ENCODE peak calls at places on chromosome 10, in four cellular contexts. One of them, this sample, is unnamed.

GRCh38 chr10:14056545-14057332 is 274.0 kb downstream of the FRMD4A start:
- DNase-seq in HFF-Myc: peak
- DNase-seq in stomach: no peak
- DNase-seq in AG09309: peak
- DNase-seq in this sample: peak

GRCh38 chr10:130020651-130021372 is 56.7 kb upstream of the EBF3 start:
- DNase-seq in AG09309: no peak
- DNase-seq in HFF-Myc: no peak
- DNase-seq in stomach: no peak
- DNase-seq in this sample: no peak

GRCh38 chr10:49647985-49648795 is 31.3 kb upstream of the C10orf53 start:
- DNase-seq in AG09309: no peak
- DNase-seq in HFF-Myc: no peak
- DNase-seq in stomach: peak
- DNase-seq in this sample: no peak

GRCh38 chr10:13516176-13516575 is 12.6 kb downstream of the BEND7 start:
- DNase-seq in AG09309: no peak
- DNase-seq in HFF-Myc: no peak
- DNase-seq in stomach: no peak
- DNase-seq in this sample: no peak

GRCh38 chr10:19775286-19775685 is 40.9 kb upstream of the PLXDC2 start:
- DNase-seq in AG09309: no peak
- DNase-seq in HFF-Myc: no peak
- DNase-seq in stomach: no peak
- DNase-seq in this sample: no peak

GRCh38 chr10:21533577-21534475 is at the start of gene MLLT10:
- DNase-seq in stomach: peak
- DNase-seq in HFF-Myc: peak
- DNase-seq in AG09309: peak
- DNase-seq in this sample: no peak

GRCh38 chr10:97567891-97568290 is 4.7 kb upstream of the ANKRD2 start:
- DNase-seq in stomach: no peak
- DNase-seq in AG09309: no peak
- DNase-seq in HFF-Myc: no peak
- DNase-seq in this sample: no peak

GRCh38 chr10:132970641-132971438 is 28.5 kb upstream of the CFAP46 start:
- DNase-seq in AG09309: no peak
- DNase-seq in HFF-Myc: no peak
- DNase-seq in stomach: no peak
- DNase-seq in this sample: no peak

GRCh38 chr10:70913546-70914240 is 25.3 kb upstream of the PCBD1 start:
- DNase-seq in AG09309: no peak
- DNase-seq in stomach: no peak
- DNase-seq in HFF-Myc: no peak
- DNase-seq in this sample: no peak

GRCh38 chr10:63718006-63718405 is 196.8 kb downstream of the REEP3 start:
- DNase-seq in AG09309: no peak
- DNase-seq in HFF-Myc: no peak
- DNase-seq in stomach: no peak
- DNase-seq in this sample: no peak

GRCh38 chr10:76117949-76118348 is 686.5 kb downstream of the LRMDA start:
- DNase-seq in HFF-Myc: no peak
- DNase-seq in AG09309: peak
- DNase-seq in stomach: no peak
- DNase-seq in this sample: peak

GRCh38 chr10:1603181-1603580 is 134.1 kb downstream of the ADARB2 start:
- DNase-seq in stomach: no peak
- DNase-seq in HFF-Myc: no peak
- DNase-seq in AG09309: no peak
- DNase-seq in this sample: no peak

GRCh38 chr10:117262296-117263293 is 21.7 kb downstream of the SLC18A2 start:
- DNase-seq in AG09309: no peak
- DNase-seq in stomach: no peak
- DNase-seq in HFF-Myc: no peak
- DNase-seq in this sample: no peak

GRCh38 chr10:79413196-79413595 is 32.2 kb downstream of the ZCCHC24 start:
- DNase-seq in HFF-Myc: no peak
- DNase-seq in AG09309: no peak
- DNase-seq in stomach: no peak
- DNase-seq in this sample: no peak

GRCh38 chr10:107898392-107898791 is 733.9 kb upstream of the SORCS1 start:
- DNase-seq in AG09309: no peak
- DNase-seq in HFF-Myc: no peak
- DNase-seq in stomach: no peak
- DNase-seq in this sample: no peak

GRCh38 chr10:132142396-132143161 is 44.2 kb upstream of the DPYSL4 start:
- DNase-seq in stomach: peak
- DNase-seq in HFF-Myc: no peak
- DNase-seq in AG09309: no peak
- DNase-seq in this sample: no peak

GRCh38 chr10:75402486-75403143 is 1.1 kb upstream of the ZNF503 start:
- DNase-seq in stomach: peak
- DNase-seq in HFF-Myc: no peak
- DNase-seq in AG09309: no peak
- DNase-seq in this sample: no peak

GRCh38 chr10:30270247-30270646 is 78.8 kb downstream of the MTPAP start:
- DNase-seq in AG09309: no peak
- DNase-seq in stomach: no peak
- DNase-seq in HFF-Myc: no peak
- DNase-seq in this sample: no peak

GRCh38 chr10:46553238-46554049 is 3.0 kb downstream of the GPRIN2 start:
- DNase-seq in AG09309: no peak
- DNase-seq in HFF-Myc: no peak
- DNase-seq in stomach: no peak
- DNase-seq in this sample: no peak

GRCh38 chr10:99859585-99859984 is 77.1 kb downstream of the ABCC2 start:
- DNase-seq in AG09309: no peak
- DNase-seq in stomach: no peak
- DNase-seq in HFF-Myc: no peak
- DNase-seq in this sample: no peak
- TF ChIP-seq CTCF in AG09309: peak
- TF ChIP-seq CTCF in stomach: no peak
- TF ChIP-seq CTCF in HFF-Myc: peak
- TF ChIP-seq CTCF in this sample: peak

DNA sequence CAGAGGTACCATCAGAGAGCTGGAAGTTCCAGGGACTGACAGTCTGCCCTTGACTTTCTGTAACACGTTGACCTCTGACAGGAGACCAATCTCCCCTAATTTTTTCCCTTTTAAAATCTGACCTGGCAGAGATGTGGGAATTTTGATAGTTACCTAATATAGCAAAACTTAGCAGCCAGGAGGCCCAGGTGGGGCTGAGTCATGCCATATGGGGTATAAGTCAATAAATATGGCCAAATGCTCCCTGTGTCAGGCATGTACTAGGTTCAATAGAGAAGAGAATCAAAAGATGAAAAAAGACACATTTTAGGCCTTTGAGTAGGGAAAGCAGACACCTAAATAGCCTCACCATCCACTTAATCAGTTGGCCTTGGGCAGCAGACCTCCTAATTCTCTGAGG is 6.1 kb upstream of the GRK5 start:
- DNase-seq in stomach: no peak
- DNase-seq in AG09309: no peak
- DNase-seq in HFF-Myc: no peak
- DNase-seq in this sample: no peak
- H3K4me3 ChIP-seq in stomach: no peak
- H3K4me3 ChIP-seq in AG09309: no peak
- H3K4me3 ChIP-seq in HFF-Myc: no peak
- H3K4me3 ChIP-seq in this sample: no peak

GRCh38 chr10:23535381-23535780 is 96.5 kb downstream of the OTUD1 start:
- DNase-seq in HFF-Myc: no peak
- DNase-seq in stomach: no peak
- DNase-seq in AG09309: no peak
- DNase-seq in this sample: no peak
- TF ChIP-seq CTCF in HFF-Myc: no peak
- TF ChIP-seq CTCF in stomach: no peak
- TF ChIP-seq CTCF in AG09309: no peak
- TF ChIP-seq CTCF in this sample: no peak

GRCh38 chr10:26621889-26622681 is 75.4 kb upstream of the PDSS1 start:
- DNase-seq in AG09309: no peak
- DNase-seq in HFF-Myc: no peak
- DNase-seq in stomach: peak
- DNase-seq in this sample: no peak
- H3K4me3 ChIP-seq in AG09309: peak
- H3K4me3 ChIP-seq in HFF-Myc: no peak
- H3K4me3 ChIP-seq in stomach: peak
- H3K4me3 ChIP-seq in this sample: no peak

GRCh38 chr10:33804534-33804933 is 470.1 kb upstream of the NRP1 start:
- DNase-seq in AG09309: no peak
- DNase-seq in HFF-Myc: no peak
- DNase-seq in stomach: no peak
- DNase-seq in this sample: no peak
- TF ChIP-seq CTCF in AG09309: no peak
- TF ChIP-seq CTCF in HFF-Myc: no peak
- TF ChIP-seq CTCF in stomach: no peak
- TF ChIP-seq CTCF in this sample: no peak

DNA sequence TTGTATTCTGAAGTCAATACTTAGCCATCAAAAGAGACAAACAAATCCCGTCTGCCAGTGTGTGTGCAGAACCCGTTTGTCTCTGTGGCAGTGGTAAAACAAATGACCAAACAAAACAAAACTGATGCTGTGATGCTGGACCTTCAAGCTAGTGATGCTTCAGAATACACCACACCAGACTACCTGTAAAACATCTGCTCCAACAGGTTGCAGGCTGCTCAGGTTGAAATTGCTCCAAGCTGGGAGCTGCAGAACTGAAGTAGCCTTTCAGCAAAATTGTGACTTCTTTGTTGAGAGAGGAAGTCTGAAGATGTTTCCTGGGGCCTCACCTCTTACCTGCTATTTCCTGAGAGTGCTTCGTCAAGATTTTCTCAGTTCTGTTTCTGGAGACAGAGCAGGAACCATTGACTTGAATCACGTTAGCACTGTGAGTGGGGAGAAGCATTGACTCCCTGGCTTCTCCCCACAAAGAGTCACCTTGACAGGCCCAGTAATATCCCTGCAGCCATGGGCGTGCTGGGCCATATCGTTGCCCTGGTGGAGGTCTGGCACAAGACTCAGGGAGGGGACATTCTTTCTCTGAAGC is 80.1 kb downstream of the RBM20 start:
- DNase-seq in stomach: no peak
- DNase-seq in HFF-Myc: no peak
- DNase-seq in AG09309: no peak
- DNase-seq in this sample: no peak
- H3K4me3 ChIP-seq in stomach: no peak
- H3K4me3 ChIP-seq in HFF-Myc: no peak
- H3K4me3 ChIP-seq in AG09309: no peak
- H3K4me3 ChIP-seq in this sample: no peak

GRCh38 chr10:99732033-99732912 is at the start of the genes COX15 and CUTC:
- DNase-seq in AG09309: peak
- DNase-seq in HFF-Myc: peak
- DNase-seq in stomach: peak
- DNase-seq in this sample: peak
- TF ChIP-seq CTCF in AG09309: peak
- TF ChIP-seq CTCF in HFF-Myc: no peak
- TF ChIP-seq CTCF in stomach: peak
- TF ChIP-seq CTCF in this sample: peak

DNA sequence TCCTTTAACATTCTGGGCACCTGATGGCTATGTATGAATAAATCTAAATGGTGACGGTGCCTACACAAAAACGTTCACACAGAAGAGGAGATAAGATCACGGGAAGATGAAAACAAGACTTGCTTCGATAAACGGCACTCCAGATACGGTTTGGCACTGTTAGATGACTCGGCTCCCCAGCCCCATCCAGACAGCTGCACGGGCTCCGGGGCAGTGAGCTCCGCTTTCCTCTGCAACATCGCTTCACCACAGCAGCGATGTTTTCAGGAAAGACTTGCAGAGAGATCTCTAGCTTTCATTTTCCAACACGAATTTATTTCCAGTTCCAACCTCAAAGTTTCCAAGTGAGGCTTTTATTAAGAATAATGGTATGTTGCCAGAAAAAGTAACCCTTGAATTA is 132.1 kb downstream of the KLF6 start:
- DNase-seq in HFF-Myc: no peak
- DNase-seq in AG09309: no peak
- DNase-seq in stomach: no peak
- DNase-seq in this sample: no peak
- H3K4me3 ChIP-seq in HFF-Myc: no peak
- H3K4me3 ChIP-seq in AG09309: peak
- H3K4me3 ChIP-seq in stomach: no peak
- H3K4me3 ChIP-seq in this sample: no peak